ENCODE peak calls at places on chromosomes 12 and 14, in nine cellular contexts. O, A, U, F, X, W, T, V and C are unnamed samples. For H3K4me1, the result is how much of the 10 kb centered on the place peaks cover.

GRCh38 chr14:54374117-54374884 is 22.5 kb upstream of the CDKN3 start:
- DNase-seq in O (no peak), A (peak), U (no peak), F (no peak), X (no peak), W (no peak), T (no peak), V (no peak), C (no peak)

GRCh38 chr12:110698171-110698902 is 9.4 kb upstream of the HVCN1 start:
- DNase-seq in O (peak), A (peak), U (peak), F (peak), X (peak), W (peak), T (peak), V (peak), C (peak)

GRCh38 chr14:85528080-85528881 is 1.7 kb upstream of the FLRT2 start:
- DNase-seq in O (no peak), A (peak), U (peak), F (peak), X (peak), W (no peak), T (peak), V (peak), C (peak)

GRCh38 chr12:38720661-38721060 is 184.7 kb downstream of the CPNE8 start:
- DNase-seq in O (no peak), A (no peak), U (peak), F (no peak), X (no peak), W (no peak), T (no peak), V (no peak), C (no peak)

GRCh38 chr14:75981426-75981825 is 369 bp downstream of the TGFB3 start:
- DNase-seq in O (no peak), A (no peak), U (no peak), F (no peak), X (peak), W (no peak), T (peak), V (no peak), C (no peak)

GRCh38 chr12:26726956-26727355 is 106.0 kb downstream of the ITPR2 start:
- DNase-seq in O (no peak), A (no peak), U (no peak), F (no peak), X (no peak), W (no peak), T (no peak), V (no peak), C (no peak)

GRCh38 chr12:116864371-116865160 is 16.7 kb downstream of the HRK start:
- DNase-seq in O (no peak), A (peak), U (no peak), F (no peak), X (no peak), W (no peak), T (no peak), V (no peak), C (no peak)

GRCh38 chr14:23140389-23140788 is 21.3 kb upstream of the CEBPE start:
- DNase-seq in O (no peak), A (no peak), U (no peak), F (no peak), X (no peak), W (no peak), T (no peak), V (no peak), C (no peak)

GRCh38 chr12:32379667-32380066 is 19.7 kb upstream of the FGD4 start:
- DNase-seq in O (no peak), A (no peak), U (no peak), F (no peak), X (no peak), W (no peak), T (no peak), V (no peak), C (no peak)

GRCh38 chr12:104358353-104359003 is 54.9 kb downstream of the EID3 start:
- DNase-seq in O (peak), A (peak), U (peak), F (peak), X (peak), W (no peak), T (peak), V (peak), C (peak)

GRCh38 chr12:57631566-57632368 is 1.2 kb downstream of the B4GALNT1 start:
- DNase-seq in O (no peak), A (no peak), U (no peak), F (no peak), X (peak), W (no peak), T (no peak), V (peak), C (no peak)

GRCh38 chr14:89252887-89253532 is 164.0 kb downstream of the FOXN3 start:
- DNase-seq in O (no peak), A (peak), U (no peak), F (no peak), X (peak), W (no peak), T (no peak), V (no peak), C (no peak)

GRCh38 chr14:23319746-23320583 is 1.3 kb upstream of the PABPN1 start:
- DNase-seq in O (no peak), A (no peak), U (no peak), F (peak), X (no peak), W (no peak), T (no peak), V (no peak), C (no peak)

GRCh38 chr14:82075566-82075965 is 541.9 kb upstream of the SEL1L start:
- DNase-seq in O (no peak), A (peak), U (no peak), F (no peak), X (peak), W (no peak), T (peak), V (peak), C (no peak)

GRCh38 chr12:117685115-117685926 is 283.5 kb downstream of the KSR2 start:
- DNase-seq in O (no peak), A (peak), U (no peak), F (peak), X (no peak), W (no peak), T (peak), V (peak), C (peak)

GRCh38 chr12:53230971-53231858 is 794 bp downstream of the RARG start:
- DNase-seq in O (no peak), A (no peak), U (no peak), F (no peak), X (no peak), W (peak), T (no peak), V (no peak), C (no peak)

GRCh38 chr12:75315518-75315917 is 14.6 kb downstream of the CAPS2 start:
- DNase-seq in O (no peak), A (peak), U (no peak), F (no peak), X (no peak), W (no peak), T (no peak), V (no peak), C (no peak)

GRCh38 chr12:20885552-20885951 is 75.0 kb downstream of the SLCO1B3 start:
- DNase-seq in O (no peak), A (no peak), U (no peak), F (no peak), X (no peak), W (no peak), T (no peak), V (no peak), C (no peak)

GRCh38 chr14:33342299-33342974 is 403.8 kb downstream of the NPAS3 start:
- DNase-seq in O (no peak), A (no peak), U (no peak), F (no peak), X (no peak), W (no peak), T (no peak), V (no peak), C (no peak)

GRCh38 chr12:34394211-34395055 is 372.1 kb downstream of the ALG10 start:
- DNase-seq in O (no peak), A (no peak), U (peak), F (peak), X (no peak), W (peak), T (no peak), V (peak), C (peak)

GRCh38 chr14:68784995-68785816 is 7.7 kb downstream of the ZFP36L1 start:
- DNase-seq in O (no peak), A (peak), U (no peak), F (peak), X (no peak), W (no peak), T (peak), V (peak), C (no peak)

GRCh38 chr12:102811125-102811737 is 105.8 kb downstream of the PAH start:
- DNase-seq in O (no peak), A (peak), U (no peak), F (no peak), X (peak), W (no peak), T (peak), V (no peak), C (no peak)

GRCh38 chr14:78608998-78609787 is 439.0 kb downstream of the NRXN3 start:
- DNase-seq in O (no peak), A (no peak), U (no peak), F (no peak), X (no peak), W (no peak), T (no peak), V (no peak), C (no peak)

GRCh38 chr12:55797068-55797467 is 20.5 kb downstream of the SARNP start:
- DNase-seq in O (no peak), A (peak), U (no peak), F (no peak), X (peak), W (no peak), T (peak), V (no peak), C (no peak)

GRCh38 chr12:20442322-20442721 is 74.0 kb downstream of the PDE3A start:
- DNase-seq in O (no peak), A (no peak), U (no peak), F (no peak), X (no peak), W (no peak), T (no peak), V (no peak), C (peak)

GRCh38 chr12:10861366-10861765 is 12.1 kb upstream of the PRR4 start:
- DNase-seq in O (no peak), A (no peak), U (no peak), F (no peak), X (no peak), W (no peak), T (no peak), V (no peak), C (no peak)

GRCh38 chr12:65537978-65538377 is 259.5 kb downstream of the MSRB3 start:
- DNase-seq in O (no peak), A (no peak), U (no peak), F (no peak), X (no peak), W (no peak), T (no peak), V (no peak), C (no peak)

GRCh38 chr14:54211562-54212308 is 185.1 kb upstream of the CDKN3 start:
- DNase-seq in O (no peak), A (peak), U (no peak), F (no peak), X (peak), W (no peak), T (no peak), V (no peak), C (no peak)

GRCh38 chr14:76872796-76873432 is 46.7 kb downstream of the LRRC74A start:
- DNase-seq in O (peak), A (peak), U (peak), F (peak), X (peak), W (peak), T (peak), V (peak), C (no peak)

GRCh38 chr12:108752387-108752786 is 21.1 kb upstream of the CORO1C start:
- DNase-seq in O (no peak), A (peak), U (no peak), F (no peak), X (peak), W (no peak), T (peak), V (no peak), C (no peak)

GRCh38 chr14:101253948-101254347 is 307.3 kb upstream of the DIO3 start:
- DNase-seq in O (no peak), A (no peak), U (no peak), F (no peak), X (no peak), W (no peak), T (no peak), V (no peak), C (no peak)

GRCh38 chr14:51008416-51008815 is 64.1 kb upstream of the PYGL start:
- DNase-seq in O (no peak), A (no peak), U (no peak), F (no peak), X (no peak), W (no peak), T (no peak), V (no peak), C (no peak)

DNA sequence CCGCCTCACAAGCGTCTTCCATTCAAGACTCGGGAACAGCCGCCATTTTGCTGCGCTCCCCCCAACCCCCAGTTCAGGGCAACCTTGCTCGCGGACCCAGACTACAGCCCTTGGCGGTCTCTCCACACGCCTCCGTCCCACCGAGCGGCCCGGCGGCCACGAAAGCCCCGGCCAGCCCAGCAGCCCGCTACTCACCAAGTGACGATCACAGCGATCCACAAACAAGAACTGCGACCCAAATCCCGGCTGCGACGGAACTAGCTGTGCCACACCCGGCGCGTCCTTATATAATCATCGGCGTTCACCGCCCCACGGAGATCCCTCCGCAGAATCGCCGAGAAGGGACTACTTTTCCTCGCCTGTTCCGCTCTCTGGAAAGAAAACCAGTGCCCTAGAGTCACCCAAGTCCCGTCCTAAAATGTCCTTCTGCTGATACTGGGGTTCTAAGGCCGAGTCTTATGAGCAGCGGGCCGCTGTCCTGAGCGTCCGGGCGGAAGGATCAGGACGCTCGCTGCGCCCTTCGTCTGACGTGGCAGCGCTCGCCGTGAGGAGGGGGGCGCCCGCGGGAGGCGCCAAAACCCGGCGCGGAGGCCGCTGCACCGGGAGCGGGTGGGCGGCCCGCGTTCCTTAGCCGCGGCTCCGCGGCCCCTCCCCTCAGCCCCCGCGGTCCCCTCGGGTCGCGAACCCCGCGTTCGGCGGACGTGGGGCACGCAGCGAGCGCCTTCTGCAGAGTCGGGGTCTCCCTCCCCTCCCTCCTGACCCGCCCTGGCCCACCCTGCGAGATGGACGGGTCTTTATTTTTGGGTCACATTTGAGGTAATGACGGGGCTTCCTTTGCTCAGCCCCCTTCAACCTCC is at the start of gene UBC:
- DNase-seq in O (peak), A (peak), U (peak), F (peak), X (peak), W (peak), T (peak), V (peak), C (peak)
- H3K4me1 ChIP-seq in O (half or more), A (under half), U (half or more), F (under half), X (under half), W (under half), T (half or more), V (under half), C (under half)

DNA sequence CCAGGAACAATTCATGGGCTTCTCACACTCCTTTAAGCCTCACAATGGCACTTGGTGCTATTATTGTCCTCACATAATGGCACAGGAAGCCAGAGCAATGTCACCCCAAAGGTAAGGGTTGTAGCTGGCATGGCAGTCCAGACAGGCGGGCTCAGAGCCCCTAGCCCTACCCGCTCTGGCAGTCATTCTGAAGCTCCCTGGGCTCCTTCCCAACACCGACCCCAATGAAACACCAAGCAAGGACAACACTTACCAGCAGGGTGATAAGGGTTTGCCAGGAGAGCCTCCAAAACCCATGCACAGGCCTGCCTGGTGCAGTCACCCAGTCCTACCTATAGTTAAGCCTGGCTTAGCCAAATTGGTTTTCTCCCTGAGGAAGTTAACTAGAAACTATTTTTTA is 30.8 kb downstream of the MAX start:
- DNase-seq in O (no peak), A (no peak), U (no peak), F (no peak), X (no peak), W (no peak), T (no peak), V (no peak), C (no peak)
- H3K4me1 ChIP-seq in O (under half), A (under half), U (under half), F (under half), X (under half), W (under half), T (under half), V (under half), C (under half)

DNA sequence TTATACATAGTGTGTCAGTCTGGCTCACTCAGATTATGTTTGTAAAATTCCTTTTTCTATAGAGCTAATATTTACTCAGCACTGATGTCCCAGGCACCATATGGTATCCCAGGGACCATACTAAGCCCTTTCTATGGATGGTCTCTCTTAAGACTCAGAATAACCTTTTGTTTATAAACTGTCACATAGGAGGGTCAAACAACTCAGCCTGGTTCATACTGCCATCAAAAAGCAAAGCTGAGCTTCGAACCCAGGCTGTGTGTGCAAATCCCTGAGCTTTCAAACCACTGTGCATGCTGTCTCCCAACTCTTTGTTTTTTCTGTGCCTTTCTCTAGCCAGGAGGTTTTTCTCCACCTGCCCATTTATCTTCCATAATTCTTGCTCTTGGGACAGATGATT is 135.6 kb upstream of the ARHGAP5 start:
- DNase-seq in O (no peak), A (no peak), U (no peak), F (no peak), X (no peak), W (no peak), T (no peak), V (no peak), C (no peak)
- H3K4me1 ChIP-seq in O (under half), A (under half), U (under half), F (under half), X (under half), W (under half), T (under half), V (under half), C (under half)

DNA sequence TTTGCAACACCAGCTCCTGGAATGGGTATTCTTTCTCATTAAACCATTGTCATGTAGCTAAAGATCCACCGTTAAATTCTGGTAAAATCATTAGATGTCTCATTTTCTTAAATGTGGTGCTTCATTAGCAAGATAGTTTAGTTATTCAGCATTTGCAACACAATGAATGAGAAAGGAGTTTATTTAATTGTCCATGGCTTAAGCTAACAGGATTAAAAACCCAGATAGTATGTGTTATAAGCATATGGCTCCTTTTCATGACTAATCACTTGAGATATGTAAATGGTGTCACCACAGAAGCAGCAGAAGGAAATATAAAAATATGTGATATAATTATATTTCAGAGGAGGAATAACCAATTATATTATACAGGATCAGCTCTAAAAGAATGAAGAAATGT is 155.9 kb upstream of the ARHGAP5 start:
- DNase-seq in O (no peak), A (no peak), U (no peak), F (no peak), X (peak), W (no peak), T (no peak), V (no peak), C (no peak)
- H3K4me1 ChIP-seq in O (under half), A (under half), U (under half), F (under half), X (under half), W (under half), T (under half), V (under half), C (under half)